ENCODE peak calls at places on chromosomes 2 and 18, in six cellular contexts. R is hippocampal formation; Z is activated naive CD8-positive, alpha-beta T cell treated with anti-CD3 and anti-CD28 coated beads, Interleukin-2, amount 50 U/mL, for 24 hours; G is left lobe of liver; P is GM13977; B is NCI-H2081. W is an unnamed sample.
A peak's percentile ranks its signal among the peaks of the same experiment; 100 is the strongest.

GRCh38 chr2:105926960-105927678 is 182.4 kb downstream of the NCK2 start:
- DNase-seq in R (no peak), Z (peak; percentile 52), G (no peak), P (no peak), B (no peak), W (no peak)

GRCh38 chr2:55861733-55862132 is 61.8 kb downstream of the EFEMP1 start:
- DNase-seq in R (no peak), Z (no peak), G (no peak), P (no peak), B (no peak), W (no peak)

GRCh38 chr18:7090771-7091170 is 26.8 kb downstream of the LAMA1 start:
- DNase-seq in R (no peak), Z (no peak), G (no peak), P (no peak), B (no peak), W (no peak)

GRCh38 chr2:109257653-109258052 is 128.6 kb downstream of the SH3RF3 start:
- DNase-seq in R (no peak), Z (no peak), G (no peak), P (no peak), B (no peak), W (no peak)

GRCh38 chr2:47631840-47632398 is 151.0 kb upstream of the MSH6 start:
- DNase-seq in R (no peak), Z (no peak), G (no peak), P (no peak), B (no peak), W (no peak)

GRCh38 chr2:207341816-207342215 is 176.1 kb upstream of the KLF7 start:
- DNase-seq in R (no peak), Z (no peak), G (no peak), P (no peak), B (no peak), W (no peak)

GRCh38 chr2:25844089-25844488 is 34.2 kb downstream of the ASXL2 start:
- DNase-seq in R (no peak), Z (no peak), G (no peak), P (no peak), B (no peak), W (no peak)

GRCh38 chr2:228056706-228057105 is 124.8 kb downstream of the SPHKAP start:
- DNase-seq in R (no peak), Z (no peak), G (no peak), P (no peak), B (no peak), W (no peak)

GRCh38 chr2:35081001-35081628 is 1274.5 kb upstream of the CRIM1 start:
- DNase-seq in R (no peak), Z (no peak), G (no peak), P (no peak), B (no peak), W (no peak)

GRCh38 chr2:237700583-237701032 is 73.2 kb downstream of the LRRFIP1 start:
- DNase-seq in R (no peak), Z (peak; percentile 84), G (peak; percentile 42), P (no peak), B (peak; percentile 88), W (no peak)

GRCh38 chr18:55337908-55338521 is 250.0 kb downstream of the TCF4 start:
- DNase-seq in R (no peak), Z (no peak), G (no peak), P (no peak), B (no peak), W (no peak)